ENCODE peak calls at places on chromosome 20, in eight cellular contexts. J, R, V, K, A, U, G and F are unnamed samples. For H3K4me1, the result is how much of the 10 kb centered on the place peaks cover.

GRCh38 chr20:58150772-58151171 is 77.7 kb downstream of the ANKRD60 start:
- DNase-seq in A (peak), J (peak), V (no peak), G (peak), R (peak), U (no peak), K (peak), F (no peak)

GRCh38 chr20:63854069-63854765 is 7.1 kb upstream of the ABHD16B start:
- DNase-seq in V (peak), G (no peak), U (no peak), J (no peak), R (peak), A (peak), K (no peak), F (no peak)

GRCh38 chr20:53995949-53996348 is 74.4 kb downstream of the BCAS1 start:
- DNase-seq in G (no peak), K (no peak), A (no peak), J (no peak), U (no peak), V (no peak), R (no peak), F (no peak)

GRCh38 chr20:41344938-41345728 is 4.5 kb downstream of the LPIN3 start:
- DNase-seq in U (no peak), J (no peak), R (no peak), V (no peak), K (no peak), A (no peak), G (no peak), F (no peak)

GRCh38 chr20:45355209-45355608 is 7.0 kb upstream of the SDC4 start:
- DNase-seq in K (no peak), R (no peak), U (no peak), A (no peak), G (no peak), V (peak), J (no peak), F (no peak)

GRCh38 chr20:25251019-25251418 is 3.1 kb downstream of the PYGB start:
- DNase-seq in V (no peak), U (no peak), R (no peak), A (peak), G (no peak), J (no peak), K (no peak), F (no peak)

GRCh38 chr20:39066464-39066863 is 104.3 kb downstream of the DHX35 start:
- DNase-seq in J (peak), A (peak), K (no peak), U (no peak), V (no peak), R (peak), G (no peak), F (no peak)

GRCh38 chr20:60224914-60225313 is 266.7 kb downstream of the CDH26 start:
- DNase-seq in R (peak), A (peak), U (no peak), G (no peak), V (no peak), J (peak), K (no peak), F (no peak)

GRCh38 chr20:58407966-58408557 is 19.0 kb downstream of the VAPB start:
- DNase-seq in R (no peak), A (no peak), G (peak), K (no peak), J (no peak), U (peak), V (peak), F (no peak)

GRCh38 chr20:8223096-8223870 is 91.2 kb downstream of the PLCB1 start:
- DNase-seq in G (no peak), U (no peak), V (peak), R (no peak), A (no peak), K (no peak), J (no peak), F (no peak)

DNA sequence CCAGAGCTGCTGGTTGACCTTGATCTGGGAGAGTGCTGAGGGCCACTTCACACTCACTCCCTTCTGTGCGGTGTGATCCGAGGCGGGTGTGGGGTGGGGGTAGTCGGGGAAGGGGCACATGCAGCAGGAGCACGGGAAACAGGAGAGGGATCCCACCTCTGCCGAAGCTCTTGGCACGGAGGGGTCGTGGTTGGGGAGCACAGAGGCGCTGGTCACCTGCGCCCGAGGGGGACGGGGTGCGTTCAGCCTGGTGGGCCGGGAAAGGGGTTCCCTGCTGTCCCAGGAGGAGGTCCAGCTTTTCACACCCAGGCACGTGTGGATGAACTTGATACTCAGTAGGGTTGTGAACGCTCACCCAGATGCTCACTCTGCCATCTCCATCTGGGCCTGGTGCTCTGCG is 17.3 kb downstream of the SS18L1 start:
- DNase-seq in U (no peak), G (no peak), V (no peak), K (no peak), A (no peak), R (no peak), J (no peak), F (no peak)
- H3K4me1 ChIP-seq in U (under half), G (under half), V (under half), K (under half), A (under half), R (under half), J (under half), F (under half)

GRCh38 chr20:21322921-21323321 is 19.8 kb downstream of the XRN2 start:
- DNase-seq in V (no peak), K (no peak), J (no peak), R (no peak), G (no peak), U (no peak), A (peak), F (no peak)

GRCh38 chr20:21322083-21322710 is 19.1 kb downstream of the XRN2 start:
- DNase-seq in V (no peak), G (no peak), J (no peak), R (no peak), U (no peak), A (no peak), K (no peak), F (no peak)

GRCh38 chr20:21323640-21324039 is 20.5 kb downstream of the XRN2 start:
- DNase-seq in R (no peak), K (no peak), J (no peak), V (peak), U (no peak), A (no peak), G (no peak), F (no peak)

GRCh38 chr20:21325296-21325695 is 22.2 kb downstream of the XRN2 start:
- DNase-seq in A (no peak), J (no peak), V (peak), K (no peak), R (no peak), U (no peak), G (no peak), F (no peak)

GRCh38 chr20:21324126-21324525 is 21.0 kb downstream of the XRN2 start:
- DNase-seq in A (no peak), J (no peak), R (peak), U (no peak), G (no peak), K (no peak), V (no peak), F (no peak)
- TF ChIP-seq CTCF in A (no peak), J (no peak), R (no peak), U (no peak), G (no peak), K (no peak), V (no peak), F (no peak)

DNA sequence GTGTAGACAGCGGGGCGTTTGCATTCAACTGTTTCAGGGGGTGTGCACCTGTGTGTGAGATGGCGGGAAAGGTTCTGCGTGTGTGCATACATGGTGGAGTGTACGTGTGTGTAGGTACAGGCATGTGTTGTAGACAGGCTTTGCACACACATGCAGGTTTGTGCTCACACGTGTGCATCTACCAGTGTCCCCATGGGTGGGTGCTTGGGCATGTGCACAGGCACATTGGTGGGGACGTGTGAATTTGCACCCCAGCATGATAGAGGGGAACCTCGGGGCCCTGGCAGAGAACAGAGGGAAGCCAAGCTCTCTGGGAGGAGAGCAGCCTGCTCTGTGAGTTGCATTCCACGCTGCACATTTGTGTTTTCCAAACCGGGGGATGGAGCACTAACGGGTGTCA is 250.2 kb downstream of the PREX1 start:
- DNase-seq in V (no peak), U (no peak), J (no peak), A (no peak), K (no peak), G (no peak), R (no peak), F (no peak)
- H3K4me1 ChIP-seq in V (under half), U (under half), J (under half), A (under half), K (under half), G (under half), R (under half), F (under half)

GRCh38 chr20:4548552-4548951 is 173.2 kb upstream of the PRND start:
- DNase-seq in R (no peak), G (no peak), A (no peak), J (no peak), K (no peak), V (no peak), U (no peak), F (no peak)

GRCh38 chr20:4545526-4545925 is 176.2 kb upstream of the PRND start:
- DNase-seq in V (peak), J (no peak), G (no peak), U (no peak), R (no peak), A (no peak), K (no peak), F (no peak)

GRCh38 chr20:4544765-4545164 is 176.9 kb upstream of the PRND start:
- DNase-seq in R (no peak), G (no peak), K (no peak), J (no peak), A (no peak), U (no peak), V (no peak), F (no peak)

GRCh38 chr20:4546786-4547185 is 174.9 kb upstream of the PRND start:
- DNase-seq in V (peak), A (no peak), U (no peak), J (no peak), K (no peak), R (no peak), G (no peak), F (no peak)

DNA sequence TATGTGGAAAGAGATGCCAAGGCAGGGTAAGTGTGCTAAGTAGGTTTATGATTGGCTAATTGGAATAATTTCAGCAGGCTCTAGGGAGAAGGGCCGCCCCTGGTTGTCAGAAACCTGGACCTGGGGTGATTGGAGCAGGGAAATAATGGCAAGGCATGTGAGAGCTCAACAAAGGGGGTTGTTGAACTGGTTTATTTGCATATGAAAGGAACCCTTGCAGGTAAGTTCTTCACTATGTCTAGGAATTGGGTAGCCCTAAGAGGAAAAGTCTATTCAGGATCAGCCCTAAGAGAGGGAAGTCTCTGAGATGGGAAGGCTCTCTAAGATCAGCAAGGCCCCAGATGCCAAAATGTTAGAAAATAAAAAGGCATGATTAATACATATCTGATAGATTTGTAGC is 175.4 kb upstream of the PRND start:
- DNase-seq in A (peak), K (no peak), R (peak), U (no peak), V (no peak), J (no peak), G (no peak), F (no peak)
- TF ChIP-seq CTCF in A (no peak), K (no peak), R (no peak), U (no peak), V (no peak), J (no peak), G (no peak), F (no peak)

DNA sequence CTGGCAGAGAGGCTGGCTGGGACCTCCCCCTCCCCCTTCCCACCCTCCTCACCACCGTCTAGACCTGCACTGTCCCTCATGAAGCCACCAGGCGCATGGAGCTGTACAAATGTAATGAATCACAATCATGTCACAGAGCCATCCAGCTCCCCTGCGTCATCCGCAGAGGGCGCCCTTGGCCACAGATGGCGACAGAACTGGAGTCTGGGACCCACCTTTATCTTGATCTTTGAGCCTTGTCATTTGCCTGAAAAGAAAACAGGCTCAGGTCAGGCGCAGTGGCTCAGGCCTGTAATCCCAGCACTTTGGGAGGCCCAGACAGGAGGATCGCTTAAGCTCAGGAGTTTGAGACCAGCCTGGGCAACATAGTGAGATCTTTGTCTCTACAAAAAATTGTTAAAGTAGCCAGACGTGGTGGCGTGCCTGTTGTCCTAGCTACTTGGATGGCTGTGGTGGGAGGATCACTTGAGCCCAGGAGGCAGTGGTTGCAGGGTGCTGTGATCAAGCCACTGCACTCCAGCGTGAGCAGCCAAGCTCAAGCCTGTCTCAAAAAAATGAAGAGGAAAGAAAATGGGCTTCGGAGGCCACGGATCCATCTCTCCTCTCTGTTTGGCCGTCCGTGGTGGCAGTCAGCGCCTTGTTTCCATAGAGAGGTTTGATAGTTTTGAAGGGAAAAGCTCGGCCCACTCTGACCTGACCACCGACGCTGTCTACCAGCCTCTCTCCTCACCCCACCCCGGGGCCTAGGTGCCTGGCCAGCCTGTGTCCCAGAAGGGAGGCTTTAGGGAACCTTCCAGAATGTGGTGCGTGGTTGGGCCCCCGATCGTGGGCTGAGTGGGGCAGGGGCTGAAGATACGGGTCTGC is 6.2 kb downstream of the COL9A3 start:
- DNase-seq in K (no peak), U (no peak), J (peak), R (peak), A (peak), G (peak), V (no peak), F (no peak)
- H3K4me1 ChIP-seq in K (under half), U (under half), J (under half), R (under half), A (under half), G (under half), V (under half), F (under half)

DNA sequence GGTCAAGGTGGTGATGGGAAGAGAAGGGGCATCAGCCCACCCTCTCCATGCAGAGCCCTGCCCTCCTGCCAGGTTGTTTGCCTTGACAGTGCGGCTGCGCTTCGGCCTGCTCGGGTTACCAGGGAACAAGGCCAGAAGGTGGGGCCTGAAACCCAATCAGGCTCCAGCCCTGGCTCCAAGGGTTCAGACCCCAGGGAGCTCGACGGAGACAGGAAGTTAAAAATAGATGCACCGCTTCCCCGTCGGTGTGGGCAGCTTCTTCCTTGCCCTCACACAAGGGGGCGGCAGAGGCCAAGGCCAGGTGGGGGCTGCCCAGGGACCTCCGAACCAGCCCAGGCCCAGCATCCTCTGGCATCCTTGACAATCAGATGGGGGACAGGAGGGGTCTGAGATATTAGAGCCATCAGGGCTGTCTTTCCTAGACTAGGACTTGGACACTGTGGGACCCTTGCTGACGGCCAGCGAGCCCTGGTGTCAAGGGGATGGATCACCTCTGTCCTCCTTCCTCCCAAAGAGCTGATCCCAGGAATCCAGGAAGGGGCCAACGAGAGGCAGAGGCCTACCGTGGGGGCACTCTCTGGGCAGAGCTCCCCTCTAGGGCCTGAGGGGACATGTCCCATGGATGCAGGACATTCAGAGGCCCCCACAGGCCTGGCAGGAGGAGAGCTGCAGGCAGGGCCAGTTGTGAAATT is 65.2 kb downstream of the RIPOR3 start:
- DNase-seq in J (peak), K (no peak), R (peak), V (peak), U (peak), G (peak), A (peak), F (no peak)
- TF ChIP-seq CTCF in J (peak), K (peak), R (peak), V (peak), U (peak), G (peak), A (peak), F (peak)

DNA sequence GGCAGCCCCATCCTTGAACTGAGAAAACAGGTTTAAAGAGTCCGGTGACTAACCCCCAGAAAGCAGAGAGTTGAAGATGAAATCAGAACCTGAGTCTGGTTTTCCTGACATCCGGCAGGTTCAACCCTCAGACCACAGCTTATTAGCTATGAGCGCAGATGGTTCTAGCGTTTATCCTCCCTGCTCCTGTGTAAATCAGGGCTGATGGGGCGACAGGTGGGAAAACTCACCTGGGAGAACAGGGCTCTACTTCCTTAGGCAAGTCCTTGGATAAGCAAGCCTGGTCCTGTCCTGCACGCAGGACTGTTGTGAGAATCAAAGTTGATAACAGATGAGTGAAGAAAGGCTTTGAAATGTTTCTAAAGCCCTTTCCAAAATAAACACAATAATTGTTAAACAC is 31.4 kb downstream of the GHRH start:
- DNase-seq in V (no peak), J (no peak), G (no peak), A (no peak), R (no peak), U (no peak), K (no peak), F (no peak)
- H3K4me1 ChIP-seq in V (under half), J (half or more), G (under half), A (under half), R (under half), U (half or more), K (under half), F (under half)